ENCODE peak calls at places on chromosomes 1 and 21, in four cellular contexts. P is WTC11; Z is stimulated activated CD8-positive, alpha-beta memory T cell treated with anti-CD3 and anti-CD28 coated beads, Interleukin-15, amount 100 ng/mL, for 24 hours; U is HEK293T. W is an unnamed sample.

GRCh38 chr1:8239306-8240023 is 78.4 kb upstream of the SLC45A1 start:
- DNase-seq in P (peak), Z (no peak), U (no peak), W (peak)

GRCh38 chr1:46128336-46128735 is 4.1 kb downstream of the PIK3R3 start:
- DNase-seq in P (no peak), Z (no peak), U (no peak), W (no peak)

GRCh38 chr1:164602480-164603093 is 43.6 kb downstream of the PBX1 start:
- DNase-seq in P (peak), Z (no peak), U (peak), W (peak)

GRCh38 chr1:223455470-223455869 is 62.3 kb downstream of the CCDC185 start:
- DNase-seq in P (no peak), Z (no peak), U (no peak), W (no peak)

GRCh38 chr1:58391514-58391913 is 155.0 kb downstream of the OMA1 start:
- DNase-seq in P (no peak), Z (no peak), U (no peak), W (no peak)

GRCh38 chr1:106912146-106912545 is 144.3 kb upstream of the PRMT6 start:
- DNase-seq in P (no peak), Z (no peak), U (no peak), W (no peak)

GRCh38 chr1:169779970-169780369 is 14.7 kb downstream of the METTL18 start:
- DNase-seq in P (no peak), Z (no peak), U (no peak), W (no peak)

GRCh38 chr1:170095976-170096725 is 21.7 kb upstream of the KIFAP3 start:
- DNase-seq in P (no peak), Z (no peak), U (no peak), W (peak)

GRCh38 chr1:60569189-60569588 is 495.6 kb upstream of the C1orf87 start:
- DNase-seq in P (no peak), Z (no peak), U (no peak), W (no peak)

GRCh38 chr1:167438171-167439138 is 79.9 kb downstream of the CD247 start:
- DNase-seq in P (no peak), Z (no peak), U (no peak), W (no peak)

GRCh38 chr1:117632269-117633067 is 26.6 kb downstream of the TENT5C start:
- DNase-seq in P (no peak), Z (no peak), U (no peak), W (no peak)

GRCh38 chr1:50295553-50295952 is 127.7 kb downstream of the DMRTA2 start:
- DNase-seq in P (no peak), Z (no peak), U (no peak), W (no peak)

GRCh38 chr21:33839167-33839716 is 76.4 kb downstream of the ATP5PO start:
- DNase-seq in P (no peak), Z (no peak), U (no peak), W (no peak)

GRCh38 chr1:171937938-171938337 is 96.6 kb downstream of the DNM3 start:
- DNase-seq in P (no peak), Z (no peak), U (no peak), W (no peak)

GRCh38 chr21:38768385-38769071 is 37.2 kb upstream of the ETS2 start:
- DNase-seq in P (no peak), Z (no peak), U (no peak), W (no peak)

GRCh38 chr1:182191716-182192115 is 130.2 kb upstream of the ZNF648 start:
- DNase-seq in P (no peak), Z (no peak), U (no peak), W (no peak)

GRCh38 chr1:14576155-14576554 is 22.3 kb upstream of the KAZN start:
- DNase-seq in P (no peak), Z (no peak), U (no peak), W (no peak)

GRCh38 chr1:921011-921837 is 2.5 kb upstream of the SAMD11 start:
- DNase-seq in P (peak), Z (no peak), U (peak), W (peak)

GRCh38 chr1:110155878-110156522 is 5.7 kb downstream of the SLC6A17 start:
- DNase-seq in P (peak), Z (peak), U (peak), W (peak)

GRCh38 chr1:111399792-111400610 is 27.5 kb downstream of the OVGP1 start:
- DNase-seq in P (peak), Z (peak), U (peak), W (peak)

GRCh38 chr1:52629021-52629643 is 3.8 kb upstream of the SHISAL2A start:
- DNase-seq in P (peak), Z (no peak), U (no peak), W (no peak)

GRCh38 chr21:27346041-27346448 is 379.2 kb upstream of the ADAMTS5 start:
- DNase-seq in P (no peak), Z (no peak), U (no peak), W (no peak)

W was measured in HAP-1.